ENCODE peak calls at places on chromosomes 4 and X, in seven cellular contexts. L, I, Y, H, U, P and N are unnamed samples.

GRCh38 chr4:145278341-145279121 is 98.1 kb upstream of the OTUD4 start:
- DNase-seq in L (peak; percentile 61), I (no peak), Y (no peak), H (no peak), U (no peak), P (no peak), N (no peak)

GRCh38 chr4:24482871-24483270 is 101.5 kb downstream of the DHX15 start:
- DNase-seq in L (no peak), I (no peak), Y (no peak), H (no peak), U (no peak), P (no peak), N (no peak)

GRCh38 chr4:105158837-105159236 is 12.2 kb downstream of the TET2 start:
- DNase-seq in L (no peak), I (no peak), Y (no peak), H (peak; percentile 56), U (no peak), P (peak; percentile 51), N (no peak)

GRCh38 chr4:117783716-117784115 is 250.6 kb upstream of the NDST3 start:
- DNase-seq in L (no peak), I (no peak), Y (no peak), H (no peak), U (no peak), P (no peak), N (no peak)

GRCh38 chr4:150402968-150403367 is 179.0 kb upstream of the MAB21L2 start:
- DNase-seq in L (no peak), I (no peak), Y (no peak), H (peak; percentile 81), U (no peak), P (peak; percentile 18), N (no peak)

GRCh38 chr4:5706486-5707290 is 1.7 kb downstream of the EVC2 start:
- DNase-seq in L (no peak), I (no peak), Y (no peak), H (no peak), U (no peak), P (no peak), N (no peak)

GRCh38 chr4:103008875-103009729 is 10.4 kb downstream of the SLC9B1 start:
- DNase-seq in L (peak; percentile 25), I (peak; percentile 42), Y (no peak), H (no peak), U (peak; percentile 68), P (peak; percentile 78), N (no peak)

GRCh38 chr4:10534820-10535219 is 77.6 kb upstream of the ZNF518B start:
- DNase-seq in L (no peak), I (peak; percentile 53), Y (no peak), H (no peak), U (no peak), P (no peak), N (no peak)

GRCh38 chrX:123093792-123094191 is 90.3 kb upstream of the GRIA3 start:
- DNase-seq in L (no peak), I (no peak), Y (no peak), H (no peak), U (no peak), P (no peak), N (no peak)

GRCh38 chr4:26826721-26827120 is 33.9 kb upstream of the STIM2 start:
- DNase-seq in L (no peak), I (no peak), Y (no peak), H (no peak), U (no peak), P (no peak), N (no peak)

GRCh38 chr4:7699040-7699439 is 240.6 kb downstream of the AFAP1 start:
- DNase-seq in L (no peak), I (no peak), Y (peak; percentile 47), H (no peak), U (no peak), P (no peak), N (no peak)

GRCh38 chr4:88743696-88744095 is 46.1 kb upstream of the NAP1L5 start:
- DNase-seq in L (no peak), I (no peak), Y (no peak), H (no peak), U (no peak), P (no peak), N (no peak)

GRCh38 chrX:70042399-70043371 is 7.1 kb downstream of the AWAT2 start:
- DNase-seq in L (peak; percentile 29), I (peak; percentile 27), Y (peak; percentile 27), H (no peak), U (peak; percentile 12), P (peak; percentile 5), N (peak; percentile 66)

GRCh38 chrX:153766098-153766817 is 2.2 kb downstream of the PLXNB3 start:
- DNase-seq in L (peak; percentile 71), I (no peak), Y (no peak), H (peak; percentile 77), U (no peak), P (no peak), N (peak; percentile 76)

DNA sequence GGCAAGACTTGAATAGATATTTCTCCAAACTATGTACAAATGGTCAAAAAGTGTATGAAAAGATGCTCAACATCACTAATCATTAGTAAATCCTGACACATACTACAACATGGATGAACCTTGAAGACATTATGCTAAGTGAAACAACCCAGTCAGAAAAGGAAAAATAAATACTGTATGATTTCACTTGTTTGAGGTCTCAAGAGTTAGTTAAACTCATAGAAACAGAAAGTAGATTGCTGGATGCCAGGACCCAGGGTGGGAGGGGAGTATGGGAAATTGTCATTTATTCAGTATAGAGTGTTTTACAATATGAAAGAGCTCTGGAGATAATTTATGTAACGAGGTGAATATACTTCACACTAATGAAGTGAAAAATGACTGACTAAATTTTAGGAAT is 32.4 kb downstream of the PRMT9 start:
- DNase-seq in L (no peak), I (no peak), Y (no peak), H (no peak), U (no peak), P (no peak), N (no peak)
- TF ChIP-seq POLR2AphosphoS5 in L (no peak), I (no peak), Y (no peak), H (no peak), U (no peak), P (no peak), N (no peak)

DNA sequence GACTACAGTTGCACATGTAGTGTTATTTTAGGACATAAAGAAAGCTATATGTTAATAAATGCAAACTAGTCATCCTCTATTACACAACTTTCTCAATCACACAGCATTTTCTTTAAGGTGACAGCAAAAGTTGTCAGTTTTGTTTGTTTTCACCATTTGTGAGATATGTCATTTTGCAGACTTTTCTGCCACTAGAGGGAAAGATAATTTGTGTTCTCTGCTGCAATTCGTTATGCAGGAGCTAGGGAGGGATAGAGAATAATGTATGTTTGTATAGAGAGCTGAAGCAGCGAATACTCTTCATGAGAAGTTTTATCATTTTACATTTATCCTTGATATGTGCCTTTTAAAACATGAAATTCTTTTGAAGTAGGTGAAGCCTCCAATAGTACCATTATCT is 670.6 kb upstream of the ATOH1 start:
- DNase-seq in L (no peak), I (no peak), Y (no peak), H (no peak), U (no peak), P (peak; percentile 53), N (no peak)
- TF ChIP-seq CTCF in L (no peak), I (no peak), Y (no peak), H (no peak), U (peak; percentile 55), P (peak; percentile 75), N (no peak)

GRCh38 chr4:143390764-143391163 is 54.1 kb downstream of the GAB1 start:
- DNase-seq in L (no peak), I (no peak), Y (no peak), H (no peak), U (no peak), P (no peak), N (no peak)

GRCh38 chr4:143384381-143384994 is 47.8 kb downstream of the GAB1 start:
- DNase-seq in L (no peak), I (no peak), Y (no peak), H (no peak), U (no peak), P (no peak), N (no peak)

GRCh38 chr4:143389543-143390195 is 53.0 kb downstream of the GAB1 start:
- DNase-seq in L (no peak), I (no peak), Y (no peak), H (no peak), U (no peak), P (no peak), N (no peak)

GRCh38 chr4:143382539-143382938 is 45.9 kb downstream of the GAB1 start:
- DNase-seq in L (no peak), I (no peak), Y (no peak), H (no peak), U (no peak), P (no peak), N (no peak)

GRCh38 chr4:143386812-143387211 is 50.1 kb downstream of the GAB1 start:
- DNase-seq in L (peak; percentile 16), I (no peak), Y (no peak), H (no peak), U (no peak), P (peak; percentile 25), N (no peak)
- H3K4me1 ChIP-seq in L (no peaks in the 10 kb centered on the region), I (no peaks in the 10 kb centered on the region), Y (peaks cover 5% of the 10 kb centered on the region), H (peaks cover 89% of the 10 kb centered on the region), U (no peaks in the 10 kb centered on the region), P (peaks cover 31% of the 10 kb centered on the region), N (peaks cover 45% of the 10 kb centered on the region)

GRCh38 chr4:20430555-20430954 is 178.8 kb downstream of the SLIT2 start:
- DNase-seq in L (no peak), I (no peak), Y (no peak), H (no peak), U (no peak), P (no peak), N (no peak)
- TF ChIP-seq POLR2AphosphoS5 in L (no peak), I (no peak), Y (no peak), H (no peak), U (no peak), P (no peak), N (no peak)

GRCh38 chr4:71938776-71939175 is 93.0 kb upstream of the NPFFR2 start:
- DNase-seq in L (no peak), I (no peak), Y (no peak), H (no peak), U (no peak), P (no peak), N (no peak)

GRCh38 chr4:71945791-71946190 is 86.0 kb upstream of the NPFFR2 start:
- DNase-seq in L (no peak), I (no peak), Y (no peak), H (no peak), U (no peak), P (no peak), N (no peak)

GRCh38 chr4:71944956-71945355 is 86.8 kb upstream of the NPFFR2 start:
- DNase-seq in L (no peak), I (no peak), Y (no peak), H (no peak), U (no peak), P (peak; percentile 49), N (no peak)

GRCh38 chr4:71941001-71941400 is 90.8 kb upstream of the NPFFR2 start:
- DNase-seq in L (peak; percentile 13), I (no peak), Y (no peak), H (no peak), U (peak; percentile 1), P (peak; percentile 76), N (no peak)
- TF ChIP-seq CTCF in L (peak; percentile 67), I (no peak), Y (no peak), H (no peak), U (peak; percentile 16), P (peak; percentile 77), N (no peak)

GRCh38 chr4:40306991-40307390 is 28.1 kb upstream of the CHRNA9 start:
- DNase-seq in L (no peak), I (no peak), Y (no peak), H (peak; percentile 17), U (no peak), P (no peak), N (no peak)
- H3K4me1 ChIP-seq in L (peaks cover under 1% of the 10 kb centered on the region), I (no peaks in the 10 kb centered on the region), Y (no peaks in the 10 kb centered on the region), H (no peaks in the 10 kb centered on the region), U (peaks cover 8% of the 10 kb centered on the region), P (peaks cover 34% of the 10 kb centered on the region), N (peaks cover 87% of the 10 kb centered on the region)